ENCODE peak calls at places on chromosomes 11 and 22, in four cellular contexts. P, O, F and E are unnamed samples.

GRCh38 chr22:17213976-17214375 is 5.3 kb downstream of the ADA2 start:
- DNase-seq in O (peak), P (peak), F (peak), E (peak)

GRCh38 chr22:19815823-19816290 is 38.8 kb downstream of the GNB1L start:
- DNase-seq in O (no peak), P (no peak), F (no peak), E (no peak)

GRCh38 chr22:42427211-42427610 is 5.0 kb downstream of the NFAM1 start:
- DNase-seq in O (no peak), F (no peak), P (no peak), E (no peak)

GRCh38 chr11:2213384-2213842 is 41.8 kb upstream of the TH start:
- DNase-seq in F (no peak), P (peak), O (no peak), E (no peak)

GRCh38 chr11:69218271-69218682 is 62.5 kb downstream of the SMIM38 start:
- DNase-seq in O (no peak), F (no peak), P (no peak), E (no peak)

GRCh38 chr11:44309483-44310197 is at the start of gene ALX4:
- DNase-seq in O (peak), P (no peak), F (no peak), E (no peak)

GRCh38 chr11:104846216-104846615 is 52.0 kb downstream of the CASP12 start:
- DNase-seq in O (no peak), P (no peak), F (no peak), E (no peak)

GRCh38 chr11:102453286-102453797 is 777 bp upstream of the TMEM123 start:
- DNase-seq in O (no peak), F (peak), P (no peak), E (no peak)

GRCh38 chr11:441418-442274 is at the start of gene ANO9:
- DNase-seq in O (peak), P (peak), F (no peak), E (no peak)

GRCh38 chr11:1486054-1486825 is at the start of gene MOB2:
- DNase-seq in P (no peak), F (no peak), O (peak), E (no peak)

GRCh38 chr11:93100211-93100610 is 97.6 kb downstream of the SLC36A4 start:
- DNase-seq in P (no peak), O (no peak), F (peak), E (no peak)

GRCh38 chr11:120130176-120130980 is 7.5 kb downstream of the TRIM29 start:
- DNase-seq in O (no peak), F (no peak), P (no peak), E (no peak)